ENCODE peak calls at places on chromosomes 16 and 17, in five cellular contexts. O is dorsolateral prefrontal cortex; Z is astrocyte of the spinal cord; H is memory B cell; Y is T-helper 2 cell treated with Interferon-gamma antibody and Interleukin-4, amounts not matched to agents 5 μg/mL and 100 μg/mL, for 36 hours. T is an unnamed sample.

GRCh38 chr17:11135819-11136218 is 105.2 kb upstream of the SHISA6 start:
- DNase-seq in H (no peak), O (no peak), Y (no peak), Z (no peak), T (no peak)

GRCh38 chr17:6435968-6436367 is 1.0 kb upstream of the AIPL1 start:
- DNase-seq in H (peak), Y (peak), O (peak), Z (peak), T (peak)

GRCh38 chr17:41796066-41796895 is 9.8 kb upstream of the JUP start:
- DNase-seq in H (no peak), O (no peak), Z (no peak), Y (no peak), T (no peak)

GRCh38 chr16:62545039-62545438 is 508.8 kb upstream of the CDH8 start:
- DNase-seq in H (no peak), O (no peak), Z (no peak), Y (no peak), T (no peak)

GRCh38 chr17:54901230-54901847 is 687 bp downstream of the TOM1L1 start:
- DNase-seq in Z (peak), H (no peak), Y (no peak), O (no peak), T (peak)

GRCh38 chr17:47978324-47978723 is 7.4 kb downstream of the CDK5RAP3 start:
- DNase-seq in O (peak), Y (peak), Z (peak), H (peak), T (peak)

GRCh38 chr16:19131809-19132777 is 18.3 kb downstream of the ITPRIPL2 start:
- DNase-seq in Y (no peak), Z (no peak), O (no peak), H (no peak), T (no peak)

GRCh38 chr16:83272201-83272600 is 535.6 kb upstream of the HSBP1 start:
- DNase-seq in H (no peak), Z (no peak), Y (no peak), O (no peak), T (peak)

GRCh38 chr17:77741109-77741508 is 217.4 kb upstream of the TNRC6C start:
- DNase-seq in H (no peak), Z (no peak), O (no peak), Y (no peak), T (no peak)

GRCh38 chr17:60422162-60422665 is at the start of gene CHCT1:
- DNase-seq in Z (no peak), Y (no peak), H (no peak), O (no peak), T (no peak)

GRCh38 chr16:85369741-85370528 is 243.2 kb upstream of the GSE1 start:
- DNase-seq in H (peak), Z (no peak), O (peak), Y (peak), T (peak)

GRCh38 chr16:89140981-89141883 is 30.3 kb upstream of the CDH15 start:
- DNase-seq in Z (no peak), H (no peak), O (no peak), Y (no peak), T (no peak)

GRCh38 chr17:40369923-40370322 is 5.4 kb upstream of the GJD3 start:
- DNase-seq in Z (no peak), O (no peak), Y (no peak), H (no peak), T (no peak)

GRCh38 chr16:4937782-4938682 is 1.1 kb upstream of the PPL start:
- DNase-seq in H (no peak), O (no peak), Z (no peak), Y (no peak), T (no peak)

GRCh38 chr17:14557482-14557881 is 256.6 kb downstream of the HS3ST3B1 start:
- DNase-seq in H (no peak), Z (no peak), O (no peak), Y (no peak), T (no peak)

GRCh38 chr16:50845296-50845695 is 103.4 kb downstream of the CYLD start:
- DNase-seq in Y (no peak), O (no peak), H (no peak), Z (no peak), T (no peak)

GRCh38 chr17:32813021-32813420 is 63.9 kb downstream of the MYO1D start:
- DNase-seq in Y (no peak), H (no peak), O (no peak), Z (peak), T (no peak)

GRCh38 chr17:64073771-64074703 is 53.6 kb upstream of the ICAM2 start:
- DNase-seq in O (no peak), Y (no peak), H (no peak), Z (no peak), T (no peak)

GRCh38 chr16:86577314-86577971 is 906 bp upstream of the FOXL1 start:
- DNase-seq in O (no peak), Z (peak), Y (no peak), H (no peak), T (no peak)

GRCh38 chr16:5015351-5015750 is 18.4 kb downstream of the NAGPA start:
- DNase-seq in Z (no peak), O (no peak), Y (no peak), H (no peak), T (no peak)

GRCh38 chr17:51499906-51500305 is 239.6 kb downstream of the UTP18 start:
- DNase-seq in O (no peak), Y (no peak), H (no peak), Z (no peak), T (no peak)

T was measured in myocyte.